ENCODE peak calls at places on chromosome 7, in seven cellular contexts. I, Q, E, V, Y, T and A are unnamed samples.

GRCh38 chr7:30841801-30842541 is 69.7 kb upstream of the AQP1 start:
- DNase-seq in E (no peak), I (no peak), V (no peak), Y (no peak), Q (no peak), T (no peak), A (no peak)

GRCh38 chr7:64308019-64308275 is 5.8 kb upstream of the ZNF736 start:
- DNase-seq in I (no peak), T (no peak), E (no peak), V (no peak), Q (no peak), Y (no peak), A (no peak)

GRCh38 chr7:98398567-98399372 is 2.1 kb downstream of the BAIAP2L1 start:
- DNase-seq in I (no peak), T (no peak), Y (no peak), Q (no peak), V (no peak), E (peak; percentile 32), A (no peak)

GRCh38 chr7:116706668-116707126 is 34.7 kb downstream of the MET start:
- DNase-seq in I (no peak), Q (no peak), E (no peak), T (peak; percentile 63), V (peak; percentile 55), Y (no peak), A (no peak)

GRCh38 chr7:11437987-11438386 is 394.0 kb downstream of the THSD7A start:
- DNase-seq in T (peak; percentile 30), Y (no peak), I (no peak), Q (no peak), E (no peak), V (no peak), A (no peak)

GRCh38 chr7:141696386-141696785 is 5.6 kb downstream of the DENND11 start:
- DNase-seq in E (no peak), V (no peak), I (no peak), Q (no peak), T (no peak), Y (no peak), A (no peak)

GRCh38 chr7:1897861-1898627 is 228.0 kb downstream of the ELFN1 start:
- DNase-seq in E (no peak), Y (no peak), I (peak; percentile 38), V (no peak), Q (no peak), T (no peak), A (no peak)

GRCh38 chr7:36082910-36083309 is 70.1 kb upstream of the EEPD1 start:
- DNase-seq in Y (no peak), I (no peak), Q (no peak), V (no peak), T (no peak), E (no peak), A (no peak)

GRCh38 chr7:107890493-107890961 is 456 bp upstream of the DLD start:
- DNase-seq in I (no peak), E (no peak), Q (peak; percentile 38), T (no peak), V (no peak), Y (no peak), A (peak; percentile 27)

GRCh38 chr7:145655666-145656065 is 460.9 kb upstream of the CNTNAP2 start:
- DNase-seq in T (no peak), Q (no peak), E (no peak), V (no peak), Y (no peak), I (no peak), A (no peak)

GRCh38 chr7:35624299-35625186 is 70.4 kb downstream of the HERPUD2 start:
- DNase-seq in T (no peak), I (no peak), V (peak; percentile 41), E (peak; percentile 67), Q (peak; percentile 65), Y (peak; percentile 59), A (peak; percentile 70)

GRCh38 chr7:50792342-50793114 is 9.8 kb upstream of the GRB10 start:
- DNase-seq in E (peak; percentile 68), Y (peak; percentile 66), I (peak; percentile 72), V (peak; percentile 72), Q (no peak), T (peak; percentile 57), A (no peak)

GRCh38 chr7:127527561-127527960 is 57.8 kb downstream of the GCC1 start:
- DNase-seq in Q (no peak), V (no peak), Y (no peak), I (no peak), T (no peak), E (no peak), A (no peak)

GRCh38 chr7:90111-91063 is 102.0 kb upstream of the FAM20C start:
- DNase-seq in Q (no peak), T (peak; percentile 49), V (peak; percentile 88), E (peak; percentile 81), Y (no peak), I (no peak), A (no peak)

GRCh38 chr7:129166745-129167144 is 21.7 kb upstream of the SMO start:
- DNase-seq in I (no peak), Y (no peak), E (no peak), V (no peak), T (no peak), Q (peak; percentile 81), A (peak; percentile 74)

GRCh38 chr7:92025260-92025659 is 84.6 kb downstream of the AKAP9 start:
- DNase-seq in Q (no peak), T (peak; percentile 87), E (no peak), Y (no peak), V (peak; percentile 67), I (no peak), A (no peak)

GRCh38 chr7:50613473-50613872 is 48.3 kb upstream of the DDC start:
- DNase-seq in T (no peak), I (no peak), Y (no peak), E (no peak), V (no peak), Q (no peak), A (no peak)

GRCh38 chr7:135602304-135602703 is 44.6 kb downstream of the NUP205 start:
- DNase-seq in I (no peak), Q (no peak), E (no peak), V (peak; percentile 88), T (peak; percentile 7), Y (no peak), A (no peak)

GRCh38 chr7:94314526-94314925 is 80.2 kb upstream of the COL1A2 start:
- DNase-seq in I (no peak), Y (no peak), V (no peak), T (no peak), E (no peak), Q (no peak), A (no peak)

GRCh38 chr7:37541810-37542443 is 93.3 kb upstream of the ELMO1 start:
- DNase-seq in Y (no peak), T (no peak), V (no peak), Q (peak; percentile 21), E (no peak), I (no peak), A (no peak)

GRCh38 chr7:137245890-137246289 is 97.6 kb downstream of the PTN start:
- DNase-seq in V (no peak), I (no peak), Q (no peak), Y (no peak), T (peak; percentile 2), E (no peak), A (no peak)

GRCh38 chr7:47496064-47496665 is 85.7 kb downstream of the TNS3 start:
- DNase-seq in Y (no peak), I (no peak), V (no peak), T (no peak), Q (no peak), E (no peak), A (no peak)
- TF ChIP-seq CTCF in Y (no peak), I (no peak), V (no peak), T (no peak), Q (no peak), E (no peak), A (no peak)

GRCh38 chr7:25034136-25034535 is 54.2 kb upstream of the OSBPL3 start:
- DNase-seq in E (no peak), V (no peak), Y (no peak), T (no peak), Q (no peak), I (no peak), A (no peak)

GRCh38 chr7:25029075-25029474 is 49.1 kb upstream of the OSBPL3 start:
- DNase-seq in Y (no peak), T (no peak), E (no peak), V (no peak), I (no peak), Q (no peak), A (no peak)

GRCh38 chr7:25031007-25031406 is 51.0 kb upstream of the OSBPL3 start:
- DNase-seq in E (no peak), V (no peak), I (no peak), Y (no peak), T (no peak), Q (peak; percentile 23), A (peak; percentile 46)

GRCh38 chr7:25032774-25033743 is 53.1 kb upstream of the OSBPL3 start:
- DNase-seq in I (no peak), Q (no peak), V (peak; percentile 31), T (peak; percentile 26), E (no peak), Y (no peak), A (no peak)

DNA sequence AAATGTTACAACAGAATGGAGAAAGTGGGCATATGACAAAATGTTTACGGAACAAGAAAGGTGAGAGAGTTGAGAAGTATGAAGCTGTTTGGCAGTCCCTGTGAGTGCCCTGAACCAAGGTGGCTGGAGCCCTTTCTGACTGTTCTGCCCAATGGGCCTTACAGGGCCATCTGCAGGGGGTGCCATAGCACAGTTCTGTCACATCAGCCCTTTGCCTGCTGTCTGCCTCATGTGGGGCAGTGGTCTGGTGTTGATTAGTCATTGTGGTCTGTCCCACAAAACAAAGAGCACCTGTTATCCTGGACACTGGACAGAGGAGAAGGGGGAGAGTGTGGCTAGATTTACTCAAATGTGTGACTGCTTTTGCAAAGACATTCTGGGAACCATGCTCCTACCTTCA is 51.5 kb upstream of the OSBPL3 start:
- DNase-seq in Q (no peak), I (no peak), Y (no peak), E (no peak), T (no peak), V (no peak), A (no peak)
- TF ChIP-seq CTCF in Q (no peak), I (no peak), Y (no peak), E (no peak), T (no peak), V (no peak), A (no peak)

GRCh38 chr7:75756340-75757297 is 15.4 kb downstream of the CCL26 start:
- DNase-seq in Y (no peak), I (no peak), E (peak; percentile 44), Q (peak; percentile 54), V (peak; percentile 58), T (no peak), A (peak; percentile 36)

GRCh38 chr7:75757298-75757676 is 14.7 kb downstream of the CCL26 start:
- DNase-seq in E (no peak), I (no peak), V (no peak), Q (no peak), Y (no peak), T (no peak), A (no peak)

GRCh38 chr7:75758491-75758890 is 13.5 kb downstream of the CCL26 start:
- DNase-seq in I (no peak), Q (no peak), E (no peak), V (peak; percentile 22), Y (no peak), T (no peak), A (no peak)

GRCh38 chr7:75757860-75758259 is 14.2 kb downstream of the CCL26 start:
- DNase-seq in Y (no peak), V (no peak), Q (no peak), I (no peak), E (no peak), T (no peak), A (no peak)

GRCh38 chr7:75762350-75762917 is 9.6 kb downstream of the CCL26 start:
- DNase-seq in V (peak; percentile 85), Q (peak; percentile 82), T (peak; percentile 48), E (peak; percentile 76), Y (no peak), I (no peak), A (peak; percentile 80)
- TF ChIP-seq CTCF in V (peak; percentile 77), Q (peak; percentile 65), T (peak; percentile 85), E (peak; percentile 83), Y (peak; percentile 77), I (peak; percentile 75), A (peak; percentile 72)

GRCh38 chr7:4241791-4242190 is 440.3 kb upstream of the FOXK1 start:
- DNase-seq in Q (no peak), T (no peak), V (no peak), E (no peak), Y (no peak), I (no peak), A (no peak)
- TF ChIP-seq CTCF in Q (no peak), T (no peak), V (no peak), E (no peak), Y (peak; percentile 26), I (no peak), A (no peak)